ENCODE peak calls at places on chromosomes 13 and 19, in eight cellular contexts. I is HFF-Myc, B is choroid plexus epithelial cell, X is brain microvascular endothelial cell, Y is GM23248, G is heart left ventricle, P is left ventricle myocardium inferior, D is ovary. N is an unnamed sample.
A peak's percentile ranks its signal among the peaks of the same experiment; 100 is the strongest.

GRCh38 chr19:21474671-21475181 is 30.7 kb upstream of the ZNF429 start:
- DNase-seq in P (peak; percentile 82), B (peak; percentile 58), G (peak; percentile 80), X (peak; percentile 32), Y (peak; percentile 72), D (peak; percentile 78), I (no peak), N (no peak)

GRCh38 chr13:43389573-43389972 is 366.2 kb downstream of the DNAJC15 start:
- DNase-seq in D (no peak), P (no peak), G (no peak), X (no peak), I (no peak), B (peak; percentile 37), Y (peak; percentile 40), N (no peak)

GRCh38 chr13:80989241-80989640 is 648.3 kb upstream of the SPRY2 start:
- DNase-seq in Y (no peak), B (no peak), G (no peak), I (no peak), D (no peak), P (no peak), X (no peak), N (peak; percentile 7)

GRCh38 chr19:46040952-46041500 is at the start of gene IGFL4:
- DNase-seq in P (no peak), B (no peak), D (no peak), X (no peak), I (no peak), Y (no peak), G (no peak), N (no peak)

GRCh38 chr13:100434010-100434763 is 154.4 kb downstream of the GGACT start:
- DNase-seq in B (peak; percentile 87), Y (peak; percentile 34), G (no peak), I (no peak), X (peak; percentile 62), D (no peak), P (no peak), N (peak; percentile 33)

GRCh38 chr13:29964181-29964845 is 113.9 kb upstream of the UBL3 start:
- DNase-seq in Y (no peak), B (no peak), D (no peak), I (no peak), P (no peak), G (no peak), X (no peak), N (no peak)

GRCh38 chr19:35828694-35829301 is 16.2 kb upstream of the PRODH2 start:
- DNase-seq in X (peak; percentile 52), I (peak; percentile 54), P (peak; percentile 53), G (peak; percentile 39), Y (peak; percentile 78), D (peak; percentile 57), B (peak; percentile 76), N (peak; percentile 10)

GRCh38 chr13:106599875-106600797 is 32.2 kb upstream of the ARGLU1 start:
- DNase-seq in D (peak; percentile 20), G (peak; percentile 39), Y (peak; percentile 12), X (peak; percentile 84), P (no peak), I (peak; percentile 25), B (peak; percentile 95), N (peak; percentile 71)

GRCh38 chr13:97266328-97266727 is 44.2 kb downstream of the MBNL2 start:
- DNase-seq in X (no peak), D (no peak), P (no peak), G (no peak), Y (no peak), B (no peak), I (no peak), N (no peak)

GRCh38 chr13:21638319-21639282 is 32.3 kb upstream of the FGF9 start:
- DNase-seq in X (no peak), D (no peak), I (no peak), G (no peak), Y (peak; percentile 29), P (no peak), B (peak; percentile 39), N (no peak)

GRCh38 chr19:51407631-51408131 is 9.8 kb downstream of the SIGLEC10 start:
- DNase-seq in I (no peak), B (peak; percentile 54), X (peak; percentile 23), P (no peak), D (no peak), Y (peak; percentile 30), G (no peak), N (no peak)

GRCh38 chr19:6221220-6221877 is 58.4 kb downstream of the MLLT1 start:
- DNase-seq in X (no peak), B (no peak), P (no peak), G (peak; percentile 6), D (no peak), I (no peak), Y (no peak), N (no peak)

GRCh38 chr19:52748336-52748950 is 13.6 kb upstream of the ZNF611 start:
- DNase-seq in P (no peak), B (peak; percentile 74), X (no peak), I (no peak), G (no peak), D (no peak), Y (peak; percentile 69), N (no peak)

GRCh38 chr19:31518626-31519025 is 169.4 kb upstream of the TSHZ3 start:
- DNase-seq in B (no peak), I (no peak), P (no peak), D (no peak), X (no peak), Y (no peak), G (no peak), N (no peak)

GRCh38 chr19:50361290-50362029 is 4.0 kb downstream of the NAPSA start:
- DNase-seq in D (no peak), I (no peak), X (no peak), B (no peak), G (no peak), Y (peak; percentile 27), P (no peak), N (no peak)

GRCh38 chr13:41013834-41014233 is 5.3 kb downstream of the ELF1 start:
- DNase-seq in Y (no peak), B (no peak), X (no peak), I (no peak), G (no peak), D (no peak), P (no peak), N (no peak)

GRCh38 chr13:41017744-41018582 is 1.2 kb downstream of the ELF1 start:
- DNase-seq in D (no peak), G (no peak), B (no peak), Y (no peak), P (no peak), X (no peak), I (no peak), N (no peak)

GRCh38 chr13:41018583-41018909 is 570 bp downstream of the ELF1 start:
- DNase-seq in B (no peak), Y (no peak), D (no peak), G (no peak), P (no peak), X (no peak), I (no peak), N (no peak)

GRCh38 chr13:41017153-41017552 is 2.0 kb downstream of the ELF1 start:
- DNase-seq in B (no peak), I (no peak), X (no peak), P (no peak), G (no peak), Y (no peak), D (no peak), N (no peak)

GRCh38 chr13:41015920-41016319 is 3.2 kb downstream of the ELF1 start:
- DNase-seq in D (no peak), P (no peak), G (no peak), X (no peak), Y (no peak), B (no peak), I (no peak), N (no peak)
- H3K4me3 ChIP-seq in D (no peak overlapping the region), P (no peak overlapping the region), G (no peak overlapping the region), X (no peak overlapping the region), Y (no peak overlapping the region), B (no peak overlapping the region), I (no peak overlapping the region), N (no peak overlapping the region)

GRCh38 chr19:610071-610800 is 20.6 kb downstream of the HCN2 start:
- DNase-seq in I (no peak), B (peak; percentile 56), D (no peak), P (no peak), Y (no peak), X (no peak), G (no peak), N (no peak)

GRCh38 chr19:610801-611505 is 21.3 kb downstream of the HCN2 start:
- DNase-seq in G (peak; percentile 74), P (peak; percentile 69), X (peak; percentile 92), D (peak; percentile 86), I (no peak), Y (peak; percentile 81), B (peak; percentile 95), N (peak; percentile 87)

GRCh38 chr19:612941-613340 is 20.4 kb downstream of the POLRMT start:
- DNase-seq in Y (no peak), B (no peak), I (no peak), G (no peak), X (no peak), D (no peak), P (no peak), N (no peak)

GRCh38 chr19:613732-614567 is 19.4 kb downstream of the POLRMT start:
- DNase-seq in I (no peak), Y (no peak), P (no peak), D (no peak), X (no peak), G (no peak), B (no peak), N (no peak)

DNA sequence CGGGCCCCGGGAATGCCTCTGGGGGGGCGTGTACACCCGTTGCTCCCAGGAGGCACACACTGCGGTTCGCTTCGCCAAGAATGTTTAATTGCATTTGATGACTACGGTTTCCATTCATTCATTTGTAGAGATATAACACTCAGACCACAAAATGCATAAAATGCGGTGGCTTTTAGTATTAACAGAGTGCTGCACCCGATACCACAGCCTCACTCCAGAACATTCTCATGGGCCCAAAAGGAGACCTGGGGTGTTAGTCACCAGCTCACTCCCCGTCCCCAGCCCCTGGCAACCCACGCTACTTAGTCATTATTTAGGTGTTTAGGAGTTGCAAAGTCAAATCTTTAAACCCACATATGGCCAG is 21.8 kb downstream of the HCN2 start:
- DNase-seq in X (peak; percentile 98), I (peak; percentile 56), G (no peak), B (peak; percentile 93), Y (peak; percentile 98), D (no peak), P (no peak), N (peak; percentile 94)
- H3K4me3 ChIP-seq in X (no peak overlapping the region), I (no peak overlapping the region), G (no peak overlapping the region), B (no peak overlapping the region), Y (no peak overlapping the region), D (no peak overlapping the region), P (peak overlapping the region; percentile 50), N (no peak overlapping the region)

DNA sequence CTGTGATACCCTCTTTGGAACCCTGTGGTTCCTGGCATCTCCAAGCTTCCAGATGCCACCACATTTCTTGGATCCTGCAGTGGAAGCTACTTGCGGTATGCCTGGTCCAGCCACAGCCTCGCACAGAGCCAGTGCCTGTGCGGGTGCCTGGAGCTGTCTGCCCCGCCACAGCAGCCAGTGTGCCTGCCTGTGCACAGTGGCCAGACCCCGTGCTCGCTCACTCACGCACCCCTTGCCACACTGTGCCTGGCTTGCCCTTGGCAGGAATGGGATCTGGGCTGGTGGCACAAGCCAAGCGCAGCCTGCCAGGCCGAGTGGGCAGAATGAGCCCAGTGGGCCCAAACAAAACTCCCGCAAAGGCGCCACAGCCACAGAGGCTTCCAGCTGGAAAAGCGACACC is 26.2 kb downstream of the POMP start:
- DNase-seq in X (no peak), P (no peak), D (no peak), I (no peak), Y (no peak), B (no peak), G (no peak), N (no peak)
- H3K4me3 ChIP-seq in X (no peak overlapping the region), P (no peak overlapping the region), D (no peak overlapping the region), I (no peak overlapping the region), Y (no peak overlapping the region), B (no peak overlapping the region), G (no peak overlapping the region), N (no peak overlapping the region)

GRCh38 chr19:12647490-12648071 is 19.0 kb downstream of the MAN2B1 start:
- DNase-seq in I (no peak), P (no peak), G (no peak), Y (peak; percentile 74), B (peak; percentile 51), X (peak; percentile 16), D (peak; percentile 75), N (no peak)
- H3K4me3 ChIP-seq in I (no peak overlapping the region), P (peak overlapping the region; percentile 58), G (peak overlapping the region; percentile 42), Y (no peak overlapping the region), B (peak overlapping the region; percentile 22), X (no peak overlapping the region), D (peak overlapping the region; percentile 27), N (peak overlapping the region; percentile 27)